ENCODE peak calls at places on chromosomes 1 and 21, in eight cellular contexts. W is ovary, F is neuronal stem cell, Y is GM12864, N is heart right ventricle, O is suprapubic skin, B is prostate gland, A is astrocyte of the spinal cord. P is an unnamed sample.

GRCh38 chr1:61082336-61083013 is at the start of gene NFIA:
- DNase-seq in B (no peak), Y (no peak), F (no peak), W (peak), O (no peak), A (peak), N (peak), P (peak)

GRCh38 chr1:76185207-76185606 is 110.7 kb downstream of the ST6GALNAC3 start:
- DNase-seq in O (no peak), F (no peak), N (no peak), Y (no peak), B (no peak), W (no peak), A (no peak), P (no peak)

GRCh38 chr1:35509558-35509957 is 47.6 kb downstream of the KIAA0319L start:
- DNase-seq in A (no peak), Y (no peak), W (no peak), O (no peak), B (no peak), F (no peak), N (no peak), P (no peak)

GRCh38 chr1:168833352-168833751 is 104.3 kb upstream of the DPT start:
- DNase-seq in W (no peak), B (no peak), O (no peak), Y (no peak), F (no peak), N (no peak), A (no peak), P (no peak)

GRCh38 chr21:42384184-42384583 is 11.7 kb downstream of the TMPRSS3 start:
- DNase-seq in F (no peak), W (no peak), O (no peak), B (no peak), N (no peak), Y (no peak), A (no peak), P (no peak)

GRCh38 chr1:18798533-18799445 is 60.7 kb downstream of the TAS1R2 start:
- DNase-seq in Y (no peak), A (no peak), O (no peak), F (no peak), W (no peak), B (no peak), N (no peak), P (no peak)

GRCh38 chr1:29200905-29201594 is 19.4 kb upstream of the SRSF4 start:
- DNase-seq in F (no peak), O (no peak), W (no peak), A (no peak), Y (no peak), B (no peak), N (no peak), P (no peak)

GRCh38 chr1:209900734-209901133 is 37.3 kb upstream of the SYT14 start:
- DNase-seq in Y (no peak), O (no peak), N (no peak), A (peak), F (no peak), W (no peak), B (no peak), P (no peak)

GRCh38 chr1:3060601-3061551 is 8.1 kb upstream of the PRDM16 start:
- DNase-seq in A (no peak), O (peak), Y (no peak), B (no peak), F (no peak), W (no peak), N (no peak), P (no peak)

GRCh38 chr1:80218112-80218511 is 1211.6 kb upstream of the ADGRL4 start:
- DNase-seq in Y (peak), N (no peak), A (peak), W (no peak), O (no peak), B (no peak), F (peak), P (no peak)

GRCh38 chr21:17853393-17854275 is 34.5 kb upstream of the C21orf91 start:
- DNase-seq in W (no peak), F (no peak), O (no peak), Y (no peak), B (no peak), A (no peak), N (no peak), P (no peak)

GRCh38 chr1:228986093-228986904 is 251.0 kb downstream of the RHOU start:
- DNase-seq in W (peak), F (no peak), A (peak), Y (no peak), B (peak), O (peak), N (peak), P (peak)

GRCh38 chr21:26832513-26832912 is 12.7 kb downstream of the ADAMTS1 start:
- DNase-seq in W (no peak), Y (no peak), O (no peak), B (no peak), A (no peak), N (no peak), F (no peak), P (no peak)

GRCh38 chr1:92118826-92119225 is 38.7 kb downstream of the BTBD8 start:
- DNase-seq in N (no peak), Y (no peak), W (no peak), F (no peak), B (no peak), A (peak), O (no peak), P (no peak)

GRCh38 chr1:211521102-211521815 is 29.3 kb upstream of the RD3 start:
- DNase-seq in F (no peak), B (no peak), A (no peak), O (no peak), N (no peak), Y (no peak), W (no peak), P (no peak)

GRCh38 chr1:204723131-204723787 is 37.7 kb upstream of the LRRN2 start:
- DNase-seq in B (no peak), Y (no peak), A (no peak), N (no peak), F (no peak), W (no peak), O (no peak), P (no peak)

GRCh38 chr1:39115271-39116110 is 89.0 kb upstream of the MACF1 start:
- DNase-seq in B (no peak), Y (no peak), W (no peak), A (peak), N (no peak), F (no peak), O (no peak), P (no peak)

GRCh38 chr1:49841767-49842166 is 182.0 kb downstream of the AGBL4 start:
- DNase-seq in F (no peak), N (no peak), O (no peak), A (no peak), B (no peak), W (no peak), Y (no peak), P (no peak)

GRCh38 chr1:93905051-93905450 is 4.2 kb downstream of the GCLM start:
- DNase-seq in Y (no peak), W (no peak), A (no peak), O (no peak), B (no peak), N (no peak), F (no peak), P (no peak)

GRCh38 chr1:88935522-88936222 is 44.3 kb upstream of the GTF2B start:
- DNase-seq in Y (no peak), N (no peak), B (no peak), A (peak), O (no peak), F (peak), W (no peak), P (no peak)

GRCh38 chr1:30771005-30771404 is 13.4 kb upstream of the LAPTM5 start:
- DNase-seq in B (no peak), F (no peak), N (no peak), O (no peak), Y (no peak), W (no peak), A (no peak), P (no peak)

GRCh38 chr1:240312872-240313271 is 221.2 kb downstream of the FMN2 start:
- DNase-seq in Y (no peak), A (peak), F (no peak), N (no peak), W (no peak), B (no peak), O (no peak), P (no peak)

GRCh38 chr1:107666493-107666892 is 298.5 kb downstream of the VAV3 start:
- DNase-seq in N (no peak), O (no peak), Y (no peak), W (no peak), F (no peak), A (no peak), B (no peak), P (no peak)

GRCh38 chr1:178540646-178541045 is 27.7 kb downstream of the TEX35 start:
- DNase-seq in A (peak), O (peak), Y (no peak), W (no peak), N (no peak), B (no peak), F (no peak), P (peak)

GRCh38 chr1:94144836-94145235 is 23.9 kb upstream of the ABCA4 start:
- DNase-seq in O (no peak), F (no peak), W (no peak), Y (no peak), N (no peak), B (no peak), A (no peak), P (no peak)

GRCh38 chr1:7641587-7642417 is 129.3 kb upstream of the VAMP3 start:
- DNase-seq in N (no peak), F (no peak), W (no peak), A (no peak), B (no peak), Y (no peak), O (no peak), P (no peak)

GRCh38 chr21:42474043-42474831 is 21.8 kb downstream of the RSPH1 start:
- DNase-seq in Y (no peak), F (no peak), B (peak), O (no peak), N (no peak), W (no peak), A (no peak), P (peak)

GRCh38 chr1:205124726-205125125 is 2.9 kb upstream of the RBBP5 start:
- DNase-seq in O (no peak), N (no peak), B (no peak), F (no peak), Y (peak), W (no peak), A (no peak), P (no peak)

GRCh38 chr1:147201276-147201675 is 23.9 kb downstream of the FMO5 start:
- DNase-seq in F (no peak), A (no peak), Y (no peak), N (no peak), O (no peak), B (no peak), W (no peak), P (no peak)
- H3K4me3 ChIP-seq in F (no peak), A (no peak), Y (no peak), N (no peak), O (no peak), B (no peak), W (no peak), P (no peak)

GRCh38 chr1:223780318-223780717 is 65.4 kb downstream of the TP53BP2 start:
- DNase-seq in Y (no peak), N (no peak), A (no peak), F (no peak), B (no peak), O (no peak), W (no peak), P (no peak)
- H3K4me3 ChIP-seq in Y (no peak), N (no peak), A (no peak), F (no peak), B (no peak), O (no peak), W (no peak), P (no peak)

GRCh38 chr1:1361982-1362423 is 3.6 kb upstream of the MXRA8 start:
- DNase-seq in N (peak), B (no peak), W (no peak), A (peak), Y (no peak), O (no peak), F (no peak), P (peak)
- H3K4me3 ChIP-seq in N (no peak), B (no peak), W (no peak), A (no peak), Y (no peak), O (peak), F (no peak), P (no peak)

GRCh38 chr1:47431534-47431933 is 6.3 kb upstream of the FOXD2 start:
- DNase-seq in Y (no peak), N (no peak), O (no peak), B (no peak), A (peak), F (no peak), W (no peak), P (no peak)

GRCh38 chr1:47434051-47434842 is 3.6 kb upstream of the FOXD2 start:
- DNase-seq in Y (no peak), W (peak), A (peak), O (no peak), B (peak), F (no peak), N (peak), P (peak)

GRCh38 chr1:47433453-47434050 is 4.3 kb upstream of the FOXD2 start:
- DNase-seq in A (no peak), W (no peak), B (no peak), O (no peak), Y (no peak), F (no peak), N (no peak), P (no peak)

GRCh38 chr1:47432071-47433036 is 5.5 kb upstream of the FOXD2 start:
- DNase-seq in F (peak), N (peak), W (peak), A (peak), O (no peak), Y (no peak), B (peak), P (peak)

GRCh38 chr1:47433037-47433421 is 4.8 kb upstream of the FOXD2 start:
- DNase-seq in O (no peak), B (no peak), N (no peak), W (no peak), F (no peak), A (no peak), Y (no peak), P (no peak)
- H3K4me3 ChIP-seq in O (peak), B (no peak), N (no peak), W (no peak), F (peak), A (no peak), Y (no peak), P (no peak)

GRCh38 chr1:23593556-23594148 is 34.4 kb upstream of the ID3 start:
- DNase-seq in O (peak), Y (no peak), A (peak), N (no peak), B (peak), F (no peak), W (no peak), P (no peak)
- H3K4me3 ChIP-seq in O (no peak), Y (peak), A (no peak), N (no peak), B (no peak), F (no peak), W (no peak), P (no peak)

DNA sequence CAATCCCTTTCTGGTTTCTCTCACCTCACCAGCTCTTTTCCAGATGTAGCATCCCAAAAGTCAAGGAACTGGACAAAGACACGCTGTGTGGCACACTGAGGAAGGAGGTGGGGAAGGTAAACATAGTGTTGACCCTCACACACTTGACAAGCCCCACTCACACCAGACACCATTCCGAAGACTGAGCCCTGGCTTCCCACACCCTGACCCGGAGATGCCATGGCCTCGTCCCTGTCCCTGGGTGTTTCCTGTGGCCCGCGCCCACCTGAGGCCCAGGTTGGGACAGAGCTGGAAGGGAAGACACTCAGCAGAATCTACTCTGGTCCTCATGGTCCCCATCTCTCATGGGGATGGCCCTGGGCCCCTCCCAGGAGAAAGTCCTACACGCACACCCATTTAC is 16.4 kb downstream of the VWA5B1 start:
- DNase-seq in O (no peak), B (no peak), N (no peak), F (no peak), W (no peak), Y (no peak), A (no peak), P (no peak)
- H3K4me3 ChIP-seq in O (no peak), B (no peak), N (no peak), F (no peak), W (no peak), Y (no peak), A (no peak), P (no peak)

GRCh38 chr1:109198043-109198695 is 15.5 kb upstream of the SARS1 start:
- DNase-seq in O (no peak), N (peak), W (peak), Y (no peak), A (peak), B (no peak), F (no peak), P (peak)

GRCh38 chr1:109199710-109200109 is 14.0 kb upstream of the SARS1 start:
- DNase-seq in N (no peak), O (no peak), W (no peak), B (no peak), Y (no peak), F (no peak), A (no peak), P (no peak)

GRCh38 chr1:109198745-109199144 is 15.0 kb upstream of the SARS1 start:
- DNase-seq in N (no peak), O (no peak), A (peak), Y (no peak), W (no peak), F (no peak), B (no peak), P (no peak)

GRCh38 chr1:109204484-109204883 is 9.2 kb upstream of the SARS1 start:
- DNase-seq in W (no peak), A (no peak), F (no peak), B (no peak), N (no peak), O (no peak), Y (no peak), P (no peak)

DNA sequence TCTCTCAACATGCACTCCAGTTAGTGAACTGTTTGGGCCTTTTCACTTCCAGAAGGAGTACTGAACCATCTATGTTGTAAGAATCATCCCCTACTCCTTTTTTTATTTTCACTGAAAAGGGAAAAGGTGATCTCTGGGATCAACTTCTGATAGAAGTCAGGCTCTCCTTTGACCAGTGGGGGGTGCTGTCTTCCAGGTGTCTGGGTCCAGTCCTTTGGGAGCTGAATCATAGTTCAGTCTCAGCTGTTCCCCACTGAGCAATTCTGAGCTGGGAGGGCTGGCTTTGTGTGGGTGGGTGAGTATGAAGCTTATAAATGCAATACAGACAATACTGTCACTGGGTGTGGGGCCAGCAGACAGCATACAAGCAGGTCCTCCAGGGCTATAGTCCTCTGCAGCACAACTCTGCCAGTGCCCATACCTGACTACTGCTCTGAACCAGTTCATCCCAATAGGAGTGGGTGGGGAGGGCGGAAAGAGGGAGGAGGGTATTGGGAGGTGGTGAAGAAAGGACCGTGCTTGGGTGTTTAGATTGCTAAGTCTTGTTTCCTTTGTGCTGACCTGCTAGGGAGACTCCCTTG is 12.5 kb upstream of the SARS1 start:
- DNase-seq in O (no peak), B (no peak), W (no peak), A (peak), F (peak), Y (no peak), N (no peak), P (no peak)
- H3K4me3 ChIP-seq in O (no peak), B (no peak), W (no peak), A (no peak), F (no peak), Y (no peak), N (no peak), P (no peak)

DNA sequence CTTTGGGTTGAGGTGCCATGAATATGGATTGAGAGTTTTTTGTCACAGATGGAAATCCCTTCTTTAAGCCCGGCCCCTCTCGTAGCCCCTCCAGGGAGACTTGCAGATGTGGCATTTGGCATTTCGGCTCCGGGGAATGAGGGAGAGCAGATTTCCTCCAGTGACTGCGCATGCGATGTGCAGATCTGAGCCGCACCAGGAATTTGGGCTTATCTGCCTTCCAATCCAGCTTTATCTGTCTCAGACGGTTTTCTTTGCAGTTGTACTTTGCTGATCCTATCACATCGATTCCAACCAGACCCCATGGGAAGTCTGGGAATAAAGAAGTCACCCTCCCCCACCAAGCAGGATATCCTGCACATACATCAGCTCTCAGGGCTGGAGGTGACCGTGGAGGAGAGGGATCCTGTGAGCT is 11.7 kb downstream of the KIF26B start:
- DNase-seq in A (no peak), B (no peak), F (no peak), N (no peak), O (no peak), Y (no peak), W (no peak), P (no peak)
- H3K4me3 ChIP-seq in A (peak), B (no peak), F (no peak), N (peak), O (peak), Y (no peak), W (no peak), P (peak)

DNA sequence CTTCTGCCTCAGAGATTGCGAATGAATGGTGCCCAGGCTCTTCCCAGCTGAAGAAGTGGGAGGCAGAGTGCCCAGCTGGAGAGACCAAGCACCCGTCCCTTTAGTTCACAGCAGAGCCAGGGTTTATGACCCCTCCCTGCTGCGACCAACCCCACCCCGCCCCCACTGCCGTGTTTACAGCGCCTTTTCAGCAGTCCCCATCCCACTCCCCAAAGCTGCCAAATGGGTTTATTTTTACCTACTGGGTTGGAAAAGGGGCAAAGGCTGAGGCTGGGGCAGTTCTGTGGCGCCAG is 23.6 kb downstream of the DYRK3 start:
- DNase-seq in Y (no peak), A (no peak), F (no peak), B (no peak), N (no peak), W (no peak), O (no peak), P (no peak)
- H3K4me3 ChIP-seq in Y (no peak), A (no peak), F (no peak), B (no peak), N (peak), W (no peak), O (no peak), P (peak)